ENCODE peak calls at places on chromosome 13, in ten cellular contexts. Z is heart right ventricle; E is heart left ventricle; I is tibial nerve; B is CD8-positive, alpha-beta memory T cell; C is uterus; J is PC-3; P is left ventricle myocardium inferior; V is astrocyte; U is hepatocyte. N is an unnamed sample.

GRCh38 chr13:52159159-52159982 is at the start of gene NEK3:
- DNase-seq in Z (peak; percentile 77), J (peak; percentile 48), C (peak; percentile 68), V (peak; percentile 49), P (peak; percentile 75), I (peak; percentile 44), E (peak; percentile 87), U (peak; percentile 84), B (peak; percentile 47), N (peak; percentile 17)

GRCh38 chr13:25807562-25807961 is 244.3 kb downstream of the SHISA2 start:
- DNase-seq in P (no peak), I (no peak), B (no peak), C (no peak), V (no peak), E (no peak), J (no peak), U (no peak), Z (no peak), N (no peak)

GRCh38 chr13:40317980-40318327 is 348.5 kb downstream of the FOXO1 start:
- DNase-seq in E (no peak), J (no peak), U (no peak), P (no peak), V (no peak), B (no peak), Z (no peak), C (no peak), I (no peak), N (no peak)

GRCh38 chr13:73717632-73718031 is 416.6 kb downstream of the KLF12 start:
- DNase-seq in P (no peak), J (peak; percentile 45), C (no peak), I (no peak), U (peak; percentile 16), B (no peak), V (peak; percentile 78), E (no peak), Z (no peak), N (no peak)

GRCh38 chr13:111210488-111210887 is 95.4 kb downstream of the ARHGEF7 start:
- DNase-seq in C (no peak), U (peak; percentile 51), P (peak; percentile 48), V (peak; percentile 87), B (no peak), E (no peak), I (no peak), J (peak; percentile 29), Z (no peak), N (no peak)

GRCh38 chr13:108987488-108987887 is 358.1 kb downstream of the MYO16 start:
- DNase-seq in C (no peak), P (no peak), V (peak; percentile 23), J (no peak), Z (no peak), I (no peak), E (no peak), U (no peak), B (no peak), N (no peak)

GRCh38 chr13:75870397-75870801 is 234.3 kb downstream of the LMO7 start:
- DNase-seq in I (no peak), P (no peak), Z (no peak), B (no peak), U (peak; percentile 45), V (no peak), E (no peak), C (peak; percentile 17), J (peak; percentile 56), N (no peak)

GRCh38 chr13:110756268-110756667 is 42.8 kb downstream of the ING1 start:
- DNase-seq in V (peak; percentile 72), J (no peak), C (no peak), P (no peak), B (no peak), I (no peak), Z (no peak), U (no peak), E (no peak), N (no peak)

GRCh38 chr13:24083722-24084421 is 76.6 kb upstream of the SPATA13 start:
- DNase-seq in V (no peak), Z (no peak), P (no peak), B (no peak), E (no peak), I (no peak), U (no peak), J (no peak), C (no peak), N (no peak)

GRCh38 chr13:80237646-80238045 is 103.3 kb downstream of the SPRY2 start:
- DNase-seq in J (no peak), V (peak; percentile 17), Z (no peak), I (no peak), P (no peak), C (no peak), E (no peak), U (no peak), B (no peak), N (no peak)

GRCh38 chr13:52780092-52780491 is 40.5 kb upstream of the CNMD start:
- DNase-seq in B (no peak), J (no peak), V (no peak), I (no peak), E (no peak), U (no peak), Z (no peak), C (no peak), P (no peak), N (no peak)

GRCh38 chr13:52711277-52711676 is 28.3 kb downstream of the CNMD start:
- DNase-seq in J (no peak), U (no peak), I (no peak), E (no peak), P (no peak), Z (no peak), B (no peak), C (no peak), V (no peak), N (no peak)

GRCh38 chr13:51818276-51818675 is 14.3 kb upstream of the DHRS12 start:
- DNase-seq in P (no peak), C (no peak), J (no peak), B (no peak), I (no peak), Z (peak; percentile 72), E (no peak), V (no peak), U (no peak), N (no peak)

GRCh38 chr13:62337109-62337880 is 921.6 kb upstream of the PCDH20 start:
- DNase-seq in B (no peak), I (no peak), Z (no peak), J (no peak), E (no peak), P (no peak), C (no peak), U (no peak), V (no peak), N (no peak)

DNA sequence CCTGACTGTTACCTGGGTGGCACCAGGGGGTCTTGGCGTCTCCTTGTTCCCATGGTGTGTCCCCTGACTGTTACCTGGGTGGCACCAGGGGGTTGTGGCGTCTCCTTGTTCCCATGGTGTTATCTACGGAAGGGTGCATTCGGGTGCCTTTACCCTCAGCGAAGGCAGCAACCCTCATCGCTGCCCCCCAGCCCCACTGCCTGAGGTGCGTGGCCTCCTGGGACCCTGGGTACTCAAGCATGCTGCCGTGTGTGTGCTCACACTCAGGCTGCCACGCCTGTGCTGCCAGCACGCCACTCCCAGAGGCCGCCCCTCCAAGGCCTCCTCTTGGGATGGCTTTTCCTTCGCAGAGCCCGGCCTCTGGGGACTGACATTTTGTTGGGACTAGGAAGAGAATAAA is 25.1 kb downstream of the TFDP1 start:
- DNase-seq in Z (no peak), B (no peak), C (no peak), J (no peak), E (no peak), U (no peak), P (no peak), I (no peak), V (no peak), N (no peak)
- H3K36me3 ChIP-seq in Z (no peaks in the 10 kb centered on the region), B (peaks cover 9% of the 10 kb centered on the region), C (no peaks in the 10 kb centered on the region), J (peaks cover 4% of the 10 kb centered on the region), E (peaks cover 16% of the 10 kb centered on the region), U (no peaks in the 10 kb centered on the region), P (peaks cover 14% of the 10 kb centered on the region), I (peaks cover 53% of the 10 kb centered on the region), V (peaks cover 7% of the 10 kb centered on the region), N (no peaks in the 10 kb centered on the region)

DNA sequence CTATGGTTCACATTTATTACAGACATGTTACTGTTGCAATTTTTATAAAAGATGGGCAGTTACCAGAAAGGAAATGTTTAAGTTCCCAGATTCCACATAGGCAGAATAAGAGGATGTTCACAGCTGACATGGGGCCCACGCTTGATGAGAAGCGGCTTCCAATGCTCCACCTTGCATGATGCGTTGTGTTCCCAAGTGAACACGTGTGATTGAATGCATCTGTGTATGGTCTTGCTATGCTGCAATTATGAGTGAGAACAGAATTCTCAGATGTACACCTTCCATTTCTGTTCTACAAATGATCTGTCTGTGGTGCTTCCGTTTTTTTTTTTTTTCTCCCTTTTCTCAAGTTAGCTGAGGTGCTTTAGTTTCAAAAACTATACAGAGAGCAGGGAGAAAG is 15.5 kb downstream of the UPF3A start:
- DNase-seq in B (no peak), P (no peak), J (no peak), V (no peak), E (no peak), C (no peak), I (no peak), Z (no peak), U (no peak), N (no peak)
- H3K36me3 ChIP-seq in B (peaks cover 9% of the 10 kb centered on the region), P (peaks cover 46% of the 10 kb centered on the region), J (no peaks in the 10 kb centered on the region), V (peaks cover 25% of the 10 kb centered on the region), E (peaks cover 69% of the 10 kb centered on the region), C (no peaks in the 10 kb centered on the region), I (peaks cover 87% of the 10 kb centered on the region), Z (peaks cover 10% of the 10 kb centered on the region), U (no peaks in the 10 kb centered on the region), N (peaks cover 40% of the 10 kb centered on the region)

GRCh38 chr13:102868366-102868936 is 22.6 kb downstream of the ERCC5 start:
- DNase-seq in E (no peak), B (no peak), V (no peak), C (no peak), U (no peak), J (no peak), P (no peak), Z (no peak), I (no peak), N (no peak)

GRCh38 chr13:102862624-102863210 is 16.9 kb downstream of the ERCC5 start:
- DNase-seq in P (no peak), V (no peak), Z (no peak), B (no peak), J (no peak), C (no peak), U (no peak), E (no peak), I (no peak), N (no peak)

GRCh38 chr13:102863590-102863989 is 17.8 kb downstream of the ERCC5 start:
- DNase-seq in C (no peak), I (no peak), B (no peak), Z (peak; percentile 28), U (no peak), V (no peak), J (no peak), E (no peak), P (peak; percentile 45), N (no peak)
- H3K36me3 ChIP-seq in C (no peaks in the 10 kb centered on the region), I (peaks cover 97% of the 10 kb centered on the region), B (peaks cover 78% of the 10 kb centered on the region), Z (peaks cover 51% of the 10 kb centered on the region), U (peaks cover 1% of the 10 kb centered on the region), V (peaks cover 64% of the 10 kb centered on the region), J (peaks cover 15% of the 10 kb centered on the region), E (peaks cover 100% of the 10 kb centered on the region), P (peaks cover 97% of the 10 kb centered on the region), N (peaks cover 82% of the 10 kb centered on the region)

DNA sequence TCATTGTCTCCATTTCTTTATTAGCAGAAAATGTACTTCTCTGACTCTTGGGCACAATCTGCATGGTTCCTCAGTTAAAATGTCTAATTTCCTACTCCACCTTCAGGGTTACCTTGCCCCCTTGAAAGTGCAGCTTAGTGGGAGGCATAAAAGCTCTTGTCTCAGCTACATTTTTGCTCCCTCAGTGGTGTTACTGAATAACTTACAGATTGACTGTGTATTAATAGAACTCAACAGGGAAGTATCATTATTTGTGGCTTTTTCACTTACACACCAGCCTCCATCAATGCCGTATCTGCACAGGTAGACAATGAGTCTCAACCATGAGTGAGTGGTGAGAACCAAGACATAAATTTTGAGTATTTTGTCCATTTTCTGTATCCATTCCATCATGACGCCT is 456.2 kb upstream of the MIR17HG start:
- DNase-seq in J (no peak), B (no peak), U (no peak), E (no peak), C (no peak), P (no peak), V (no peak), I (no peak), Z (no peak), N (no peak)
- H3K36me3 ChIP-seq in J (no peaks in the 10 kb centered on the region), B (no peaks in the 10 kb centered on the region), U (no peaks in the 10 kb centered on the region), E (no peaks in the 10 kb centered on the region), C (no peaks in the 10 kb centered on the region), P (no peaks in the 10 kb centered on the region), V (no peaks in the 10 kb centered on the region), I (no peaks in the 10 kb centered on the region), Z (no peaks in the 10 kb centered on the region), N (no peaks in the 10 kb centered on the region)

N was measured in thoracic aorta.